ENCODE peak calls at places on chromosomes 6 and 20, in six cellular contexts. V is body of pancreas; R is CD4-positive, alpha-beta T cell; H is colonic mucosa; Y is HFF-Myc; T is dorsolateral prefrontal cortex. O is an unnamed sample.
A peak's percentile ranks its signal among the peaks of the same experiment; 100 is the strongest.

GRCh38 chr20:47466193-47466592 is 35.5 kb upstream of the NCOA3 start:
- DNase-seq in V (no peak), R (no peak), H (no peak), Y (no peak), T (no peak), O (no peak)

GRCh38 chr20:14470231-14470894 is 133.0 kb upstream of the FLRT3 start:
- DNase-seq in V (peak; percentile 66), R (no peak), H (peak; percentile 73), Y (no peak), T (no peak), O (no peak)

GRCh38 chr6:168715643-168716481 is 274.9 kb downstream of the SMOC2 start:
- DNase-seq in V (no peak), R (no peak), H (no peak), Y (no peak), T (no peak), O (no peak)

GRCh38 chr6:107618672-107619071 is 128.8 kb downstream of the SOBP start:
- DNase-seq in V (no peak), R (no peak), H (no peak), Y (no peak), T (no peak), O (no peak)

GRCh38 chr6:131917318-131917717 is 33.9 kb downstream of the CCN2 start:
- DNase-seq in V (no peak), R (no peak), H (no peak), Y (no peak), T (no peak), O (no peak)

GRCh38 chr6:140850438-140850837 is 1282.3 kb upstream of the GJE1 start:
- DNase-seq in V (no peak), R (no peak), H (no peak), Y (no peak), T (no peak), O (no peak)

GRCh38 chr20:46220808-46221207 is 87.5 kb downstream of the CDH22 start:
- DNase-seq in V (peak; percentile 39), R (no peak), H (no peak), Y (no peak), T (no peak), O (no peak)

GRCh38 chr6:13787146-13787545 is 27.2 kb downstream of the MCUR1 start:
- DNase-seq in V (no peak), R (no peak), H (no peak), Y (no peak), T (no peak), O (no peak)

GRCh38 chr6:138403324-138403800 is 661 bp upstream of the HEBP2 start:
- DNase-seq in V (peak; percentile 43), R (peak; percentile 18), H (peak; percentile 41), Y (no peak), T (peak; percentile 56), O (peak; percentile 32)

GRCh38 chr6:149939909-149940672 is 1.7 kb upstream of the ULBP2 start:
- DNase-seq in V (no peak), R (no peak), H (no peak), Y (no peak), T (no peak), O (no peak)

GRCh38 chr6:16292942-16293341 is 54.6 kb downstream of the GMPR start:
- DNase-seq in V (no peak), R (no peak), H (no peak), Y (no peak), T (no peak), O (no peak)

GRCh38 chr6:22448311-22448711 is 121.1 kb upstream of the HDGFL1 start:
- DNase-seq in V (no peak), R (no peak), H (no peak), Y (no peak), T (no peak), O (no peak)

GRCh38 chr6:166751051-166751595 is 124.1 kb upstream of the RPS6KA2 start:
- DNase-seq in V (no peak), R (no peak), H (no peak), Y (no peak), T (no peak), O (no peak)

GRCh38 chr6:5084192-5084786 is 852 bp upstream of the PPP1R3G start:
- DNase-seq in V (no peak), R (no peak), H (peak; percentile 54), Y (no peak), T (peak; percentile 51), O (no peak)

GRCh38 chr6:47722178-47722577 is 23.8 kb downstream of the ADGRF4 start:
- DNase-seq in V (no peak), R (no peak), H (no peak), Y (no peak), T (no peak), O (no peak)

GRCh38 chr6:117906454-117906904 is 585 bp upstream of the SLC35F1 start:
- DNase-seq in V (no peak), R (no peak), H (no peak), Y (no peak), T (no peak), O (no peak)

GRCh38 chr6:89411269-89412070 is 603 bp downstream of the RRAGD start:
- DNase-seq in V (peak; percentile 29), R (peak; percentile 3), H (peak; percentile 25), Y (no peak), T (peak; percentile 64), O (no peak)

GRCh38 chr6:34829137-34829536 is 37.3 kb downstream of the BLTP3A start:
- DNase-seq in V (no peak), R (no peak), H (no peak), Y (no peak), T (no peak), O (no peak)

DNA sequence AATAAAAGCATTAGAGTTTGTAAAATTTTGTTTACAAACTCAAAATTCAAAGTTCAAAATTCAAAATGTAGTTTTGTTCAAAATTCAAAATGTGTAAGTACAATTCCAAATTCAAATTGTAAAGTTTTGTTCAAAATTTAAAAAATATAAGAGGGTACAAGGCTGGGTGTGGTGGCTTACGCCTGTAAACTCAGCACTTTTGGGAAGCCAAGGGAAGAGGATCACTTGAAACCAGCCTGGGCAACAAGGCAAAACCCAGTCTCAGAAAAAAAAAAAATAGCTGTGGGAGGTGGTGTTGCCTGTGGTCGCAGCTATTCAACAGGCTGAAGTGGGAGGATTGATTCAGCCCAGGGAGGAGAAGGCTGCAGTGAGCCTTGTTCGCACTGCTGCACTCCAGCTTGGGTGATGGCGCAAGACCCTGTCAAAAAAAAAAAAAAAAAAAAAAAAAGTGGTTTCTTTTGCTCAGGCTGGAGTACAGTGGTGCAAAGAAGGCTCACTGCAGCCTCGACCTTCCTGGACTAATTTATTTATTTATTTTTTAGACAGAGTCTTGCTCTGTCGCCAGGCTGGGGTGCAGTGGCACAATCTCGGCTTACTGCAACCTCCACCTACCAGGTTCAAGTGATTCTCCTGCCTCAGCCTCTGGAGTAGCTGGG is 5.4 kb upstream of the ZBTB12 start:
- DNase-seq in V (no peak), R (no peak), H (no peak), Y (no peak), T (no peak), O (no peak)
- TF ChIP-seq CTCF in V (no peak), R (no peak), H (no peak), Y (no peak), T (no peak), O (no peak)

DNA sequence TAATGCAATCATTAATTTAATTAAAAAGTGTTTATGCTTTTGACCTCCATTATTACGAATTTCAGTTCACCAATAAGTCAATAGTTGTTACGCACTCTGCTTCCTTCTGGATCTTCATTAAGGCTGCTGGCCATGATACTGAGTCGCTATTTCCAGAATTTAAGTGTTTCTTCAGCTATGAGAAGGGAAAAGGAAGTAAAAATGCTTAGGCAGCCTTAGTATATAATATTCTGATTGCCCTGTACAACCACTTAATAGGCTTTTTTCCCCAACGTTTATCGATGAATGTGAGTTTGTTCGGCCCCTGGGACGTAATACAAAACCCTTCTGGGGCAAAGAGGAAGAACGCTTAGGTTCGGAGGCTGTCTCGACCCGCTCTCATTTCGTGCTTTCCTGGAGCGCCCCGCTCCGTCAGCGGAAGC is 644 bp downstream of the OARD1 start:
- DNase-seq in V (no peak), R (peak; percentile 61), H (no peak), Y (no peak), T (no peak), O (no peak)
- TF ChIP-seq CTCF in V (no peak), R (no peak), H (no peak), Y (no peak), T (no peak), O (no peak)

DNA sequence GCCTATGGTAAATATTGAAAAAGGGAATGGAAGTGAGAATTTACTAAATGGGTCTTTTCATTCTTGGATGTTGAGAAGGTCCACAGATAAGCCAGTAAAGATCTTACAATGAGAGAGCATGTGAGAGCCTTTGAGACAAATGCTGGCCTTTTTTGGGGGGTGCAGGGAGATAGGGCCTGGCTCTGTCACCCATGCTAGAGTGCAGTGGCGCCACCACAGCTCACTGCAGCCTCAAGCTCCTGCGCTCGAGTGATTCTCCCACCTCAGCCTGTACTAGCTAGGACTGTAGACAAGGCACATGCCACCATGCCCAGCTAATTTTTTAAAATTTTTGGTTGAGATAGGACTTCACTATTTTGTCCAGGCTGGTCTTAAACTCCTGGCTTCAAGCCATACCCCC is 63.2 kb upstream of the TMEM181 start:
- DNase-seq in V (no peak), R (no peak), H (no peak), Y (no peak), T (no peak), O (no peak)
- TF ChIP-seq CTCF in V (no peak), R (no peak), H (no peak), Y (no peak), T (no peak), O (peak; percentile 20)

GRCh38 chr20:63378626-63379025 is 17.5 kb upstream of the CHRNA4 start:
- DNase-seq in V (no peak), R (no peak), H (no peak), Y (no peak), T (no peak), O (no peak)
- TF ChIP-seq CTCF in V (no peak), R (no peak), H (no peak), Y (no peak), T (no peak), O (no peak)

DNA sequence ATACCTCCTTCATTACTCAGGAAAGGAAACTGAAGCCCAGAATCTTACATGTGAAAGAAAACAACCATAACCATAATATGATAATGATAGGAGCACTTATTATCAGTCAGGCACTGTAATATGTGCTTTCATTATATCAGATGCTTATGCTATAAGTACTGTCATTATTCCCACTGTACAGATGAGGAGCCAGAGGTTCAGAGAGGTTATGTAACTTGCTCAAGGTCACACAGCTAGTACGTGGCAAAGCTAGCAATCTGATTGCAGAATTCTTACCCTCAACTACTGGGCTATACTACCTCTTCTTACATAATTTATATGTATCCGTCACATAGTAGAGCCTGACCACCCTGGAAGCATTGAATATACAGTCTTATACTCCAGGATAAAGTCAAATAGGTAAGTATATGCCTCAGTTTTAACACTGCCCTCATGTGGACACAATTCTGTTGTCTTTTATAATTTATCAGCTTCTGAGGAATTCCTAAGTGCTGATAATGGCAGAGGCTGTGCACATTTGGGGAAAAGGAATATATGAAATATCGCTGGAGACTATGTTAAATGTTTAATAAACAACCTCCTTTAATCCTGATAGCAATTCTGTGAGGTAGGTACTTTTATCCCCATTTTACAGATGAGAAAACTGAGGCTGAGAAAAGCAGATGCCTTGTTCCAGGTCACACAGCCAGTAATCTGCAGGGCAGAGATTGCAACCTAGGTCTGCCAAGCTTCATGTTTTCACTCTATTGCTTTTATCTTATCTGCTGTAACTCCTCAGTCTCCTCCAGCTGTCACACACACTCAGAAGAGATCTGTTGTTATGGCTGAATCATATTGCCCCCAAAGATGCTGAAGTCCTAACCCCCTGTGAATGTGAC is 13.4 kb downstream of the BCAS1 start:
- DNase-seq in V (no peak), R (no peak), H (no peak), Y (no peak), T (no peak), O (no peak)
- TF ChIP-seq CTCF in V (no peak), R (no peak), H (no peak), Y (no peak), T (no peak), O (no peak)

O was measured in D721Med.